ENCODE peak calls at places on chromosome 1, in eight cellular contexts. P is IMR-90; T is right cardiac atrium; U is naive thymus-derived CD4-positive, alpha-beta T cell; C is sigmoid colon; Y is lung; K is body of pancreas; V is lower lobe of right lung. O is an unnamed sample. For H3K4me1, the result is how much of the 10 kb centered on the place peaks cover.

GRCh38 chr1:229170778-229171505 is 100.0 kb upstream of the RAB4A start:
- DNase-seq in P (no peak), T (no peak), U (no peak), C (no peak), Y (no peak), K (no peak), V (no peak), O (no peak)

GRCh38 chr1:156435551-156436318 is 64.8 kb downstream of the MEF2D start:
- DNase-seq in P (no peak), T (peak), U (no peak), C (no peak), Y (no peak), K (no peak), V (no peak), O (no peak)

GRCh38 chr1:151619489-151620093 is 7.7 kb downstream of the SNX27 start:
- DNase-seq in P (peak), T (no peak), U (no peak), C (no peak), Y (no peak), K (no peak), V (no peak), O (no peak)

GRCh38 chr1:64686828-64687724 is 57.8 kb upstream of the RAVER2 start:
- DNase-seq in P (peak), T (no peak), U (no peak), C (no peak), Y (no peak), K (peak), V (no peak), O (peak)

GRCh38 chr1:185966487-185966886 is 232.3 kb downstream of the HMCN1 start:
- DNase-seq in P (no peak), T (no peak), U (no peak), C (no peak), Y (no peak), K (no peak), V (no peak), O (no peak)

GRCh38 chr1:165936542-165936941 is 109.1 kb downstream of the UCK2 start:
- DNase-seq in P (no peak), T (no peak), U (no peak), C (no peak), Y (no peak), K (no peak), V (no peak), O (no peak)

GRCh38 chr1:9653195-9653782 is 1.8 kb downstream of the PIK3CD start:
- DNase-seq in P (no peak), T (no peak), U (no peak), C (no peak), Y (no peak), K (no peak), V (no peak), O (no peak)

GRCh38 chr1:185857447-185857846 is 123.3 kb downstream of the HMCN1 start:
- DNase-seq in P (peak), T (no peak), U (no peak), C (no peak), Y (no peak), K (no peak), V (no peak), O (no peak)

GRCh38 chr1:29653886-29654450 is 417.6 kb downstream of the PTPRU start:
- DNase-seq in P (no peak), T (no peak), U (no peak), C (no peak), Y (no peak), K (no peak), V (no peak), O (no peak)

GRCh38 chr1:40309374-40310128 is 7.5 kb downstream of the COL9A2 start:
- DNase-seq in P (no peak), T (peak), U (no peak), C (no peak), Y (no peak), K (no peak), V (no peak), O (no peak)

GRCh38 chr1:111364690-111365089 is 62.8 kb downstream of the OVGP1 start:
- DNase-seq in P (no peak), T (no peak), U (no peak), C (no peak), Y (no peak), K (no peak), V (no peak), O (no peak)

DNA sequence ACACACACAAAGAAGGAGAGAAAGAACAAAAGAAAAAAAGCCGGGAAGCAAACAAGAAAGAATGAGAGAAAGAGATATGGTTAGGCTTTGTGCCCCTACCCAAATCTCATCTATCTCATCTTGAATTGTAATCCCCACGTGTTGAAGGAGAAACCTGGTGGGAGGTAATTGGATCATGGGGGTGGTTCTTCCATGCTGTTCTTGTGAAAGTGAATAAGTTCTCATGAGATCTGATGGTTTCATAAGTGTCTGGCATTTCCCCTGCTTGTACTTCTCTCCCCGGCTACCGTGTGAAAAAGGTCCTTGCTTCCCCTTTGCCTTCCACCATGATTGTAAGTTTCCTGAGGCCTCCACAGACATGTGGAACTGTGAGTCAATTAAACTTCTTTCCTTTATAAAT is 32.0 kb upstream of the SH2D1B start:
- DNase-seq in P (no peak), T (no peak), U (no peak), C (no peak), Y (no peak), K (no peak), V (no peak), O (no peak)
- H3K27ac ChIP-seq in P (no peak), T (no peak), U (no peak), C (no peak), Y (no peak), K (no peak), V (no peak), O (no peak)

GRCh38 chr1:37475380-37476086 is 1.2 kb downstream of the ZC3H12A start:
- DNase-seq in P (no peak), T (peak), U (no peak), C (no peak), Y (no peak), K (peak), V (no peak), O (no peak)
- H3K4me1 ChIP-seq in P (half or more), T (under half), U (under half), C (half or more), Y (under half), K (half or more), V (half or more), O (under half)

DNA sequence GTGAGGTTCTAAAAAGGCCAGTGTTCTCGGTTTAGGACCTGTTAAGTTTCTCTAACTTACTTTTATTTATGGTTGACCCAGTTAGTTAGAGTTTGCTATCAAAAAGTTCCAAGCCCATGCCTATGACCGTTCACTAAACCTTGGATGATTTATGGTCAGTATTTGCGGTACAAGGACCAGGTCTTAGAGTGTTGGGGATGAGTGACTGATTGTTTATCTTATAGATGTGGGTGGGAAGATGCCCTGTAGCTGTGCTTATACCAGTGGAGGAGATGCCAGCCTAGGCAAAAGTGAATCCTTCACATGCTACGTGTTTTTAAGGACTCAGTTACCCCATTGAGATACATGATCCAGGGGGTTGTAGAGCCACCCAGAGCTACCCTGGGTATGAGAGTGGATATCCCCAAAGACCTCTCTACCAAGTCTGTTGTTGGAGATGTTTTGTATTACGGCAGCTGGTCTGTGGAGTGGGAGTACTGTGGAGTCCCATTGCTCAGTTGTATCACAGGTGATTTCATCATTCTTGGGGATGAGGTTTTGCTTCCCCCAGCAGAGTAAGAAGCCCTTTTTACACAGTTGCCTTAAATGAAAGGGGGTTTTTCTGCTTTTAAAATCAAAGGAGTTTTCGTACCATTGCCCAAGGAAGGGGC is 2.1 kb downstream of the SLC22A15 start:
- DNase-seq in P (no peak), T (no peak), U (no peak), C (no peak), Y (no peak), K (no peak), V (no peak), O (no peak)
- H3K4me3 ChIP-seq in P (no peak), T (no peak), U (no peak), C (no peak), Y (no peak), K (no peak), V (peak), O (no peak)

GRCh38 chr1:150567341-150567716 is 12.1 kb downstream of the MCL1 start:
- DNase-seq in P (peak), T (peak), U (no peak), C (no peak), Y (no peak), K (no peak), V (no peak), O (no peak)

GRCh38 chr1:150567717-150568561 is 11.5 kb downstream of the MCL1 start:
- DNase-seq in P (peak), T (peak), U (no peak), C (peak), Y (peak), K (peak), V (peak), O (peak)

GRCh38 chr1:150568567-150568966 is 10.8 kb downstream of the MCL1 start:
- DNase-seq in P (no peak), T (no peak), U (no peak), C (peak), Y (no peak), K (no peak), V (no peak), O (no peak)

GRCh38 chr1:150564051-150564991 is 15.1 kb downstream of the MCL1 start:
- DNase-seq in P (no peak), T (peak), U (no peak), C (peak), Y (no peak), K (no peak), V (no peak), O (no peak)

GRCh38 chr1:150566589-150567340 is 12.6 kb downstream of the MCL1 start:
- DNase-seq in P (no peak), T (no peak), U (no peak), C (peak), Y (no peak), K (no peak), V (no peak), O (no peak)
- H3K27ac ChIP-seq in P (peak), T (peak), U (peak), C (peak), Y (peak), K (peak), V (peak), O (peak)

GRCh38 chr1:173416034-173416433 is 61.1 kb upstream of the PRDX6 start:
- DNase-seq in P (no peak), T (no peak), U (no peak), C (no peak), Y (no peak), K (no peak), V (no peak), O (no peak)

GRCh38 chr1:173414136-173414535 is 63.0 kb upstream of the PRDX6 start:
- DNase-seq in P (no peak), T (no peak), U (no peak), C (no peak), Y (no peak), K (no peak), V (no peak), O (no peak)

GRCh38 chr1:173415490-173415889 is 61.6 kb upstream of the PRDX6 start:
- DNase-seq in P (no peak), T (no peak), U (no peak), C (no peak), Y (no peak), K (no peak), V (no peak), O (no peak)

GRCh38 chr1:173413271-173413707 is 63.8 kb upstream of the PRDX6 start:
- DNase-seq in P (no peak), T (peak), U (no peak), C (no peak), Y (no peak), K (no peak), V (no peak), O (no peak)

DNA sequence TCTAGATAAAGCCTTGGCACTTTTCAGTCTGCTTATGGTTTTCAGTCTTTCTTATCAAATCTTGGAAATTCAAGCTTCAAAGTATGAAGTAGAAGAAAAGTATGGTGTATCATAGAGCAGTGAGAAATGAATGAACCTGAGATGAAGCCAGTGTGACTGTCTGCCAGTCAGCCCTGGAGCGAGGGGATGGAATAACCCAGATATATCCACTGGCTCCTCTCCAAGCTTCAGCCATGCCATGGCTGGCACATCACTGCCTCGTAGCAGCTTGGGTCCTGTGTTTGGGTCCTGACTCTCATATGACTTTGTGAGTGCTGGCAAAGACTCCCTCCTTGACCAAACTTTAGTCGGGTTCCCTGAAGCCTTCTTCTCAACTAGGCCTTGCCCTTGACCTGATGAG is 62.6 kb upstream of the PRDX6 start:
- DNase-seq in P (no peak), T (no peak), U (no peak), C (no peak), Y (no peak), K (no peak), V (no peak), O (no peak)
- H3K4me1 ChIP-seq in P (under half), T (under half), U (under half), C (under half), Y (under half), K (under half), V (under half), O (under half)